ENCODE peak calls at places on chromosomes 5 and 9, in six cellular contexts. One of them, this sample, is unnamed.

GRCh38 chr5:79070002-79070567 is 518 bp downstream of the BHMT2 start:
- DNase-seq in kidney: peak; percentile 72
- DNase-seq in lower leg skin: no peak
- DNase-seq in WTC11: no peak
- DNase-seq in cardiac fibroblast: peak; percentile 33
- DNase-seq in hepatocyte: no peak
- DNase-seq in this sample: no peak

GRCh38 chr9:1071730-1072129 is 21.6 kb downstream of the DMRT2 start:
- DNase-seq in kidney: no peak
- DNase-seq in lower leg skin: no peak
- DNase-seq in WTC11: no peak
- DNase-seq in cardiac fibroblast: no peak
- DNase-seq in hepatocyte: no peak
- DNase-seq in this sample: no peak

GRCh38 chr5:99929806-99930135 is 605.4 kb upstream of the FAM174A start:
- DNase-seq in kidney: peak; percentile 36
- DNase-seq in lower leg skin: no peak
- DNase-seq in WTC11: no peak
- DNase-seq in cardiac fibroblast: no peak
- DNase-seq in hepatocyte: no peak
- DNase-seq in this sample: no peak

GRCh38 chr9:79896390-79896789 is 324.6 kb downstream of the TLE4 start:
- DNase-seq in kidney: no peak
- DNase-seq in lower leg skin: no peak
- DNase-seq in WTC11: no peak
- DNase-seq in cardiac fibroblast: no peak
- DNase-seq in hepatocyte: no peak
- DNase-seq in this sample: no peak

GRCh38 chr5:116848974-116849586 is 274.5 kb upstream of the SEMA6A start:
- DNase-seq in kidney: no peak
- DNase-seq in lower leg skin: no peak
- DNase-seq in WTC11: no peak
- DNase-seq in cardiac fibroblast: no peak
- DNase-seq in hepatocyte: peak; percentile 35
- DNase-seq in this sample: no peak

GRCh38 chr5:127290946-127291763 is 559 bp downstream of the MEGF10 start:
- DNase-seq in kidney: no peak
- DNase-seq in lower leg skin: no peak
- DNase-seq in WTC11: peak; percentile 35
- DNase-seq in cardiac fibroblast: peak; percentile 10
- DNase-seq in hepatocyte: no peak
- DNase-seq in this sample: no peak

GRCh38 chr5:179221196-179221876 is 123.9 kb downstream of the ADAMTS2 start:
- DNase-seq in kidney: peak; percentile 50
- DNase-seq in lower leg skin: no peak
- DNase-seq in WTC11: no peak
- DNase-seq in cardiac fibroblast: no peak
- DNase-seq in hepatocyte: no peak
- DNase-seq in this sample: no peak

GRCh38 chr9:89742660-89743059 is 137.8 kb downstream of the GADD45G start:
- DNase-seq in kidney: no peak
- DNase-seq in lower leg skin: no peak
- DNase-seq in WTC11: no peak
- DNase-seq in cardiac fibroblast: no peak
- DNase-seq in hepatocyte: no peak
- DNase-seq in this sample: peak; percentile 37

GRCh38 chr9:36158122-36158521 is 11.1 kb upstream of the CCIN start:
- DNase-seq in kidney: no peak
- DNase-seq in lower leg skin: no peak
- DNase-seq in WTC11: no peak
- DNase-seq in cardiac fibroblast: peak; percentile 94
- DNase-seq in hepatocyte: no peak
- DNase-seq in this sample: no peak

GRCh38 chr9:111854799-111855198 is 41.8 kb upstream of the UGCG start:
- DNase-seq in kidney: no peak
- DNase-seq in lower leg skin: no peak
- DNase-seq in WTC11: no peak
- DNase-seq in cardiac fibroblast: peak; percentile 45
- DNase-seq in hepatocyte: no peak
- DNase-seq in this sample: no peak

GRCh38 chr5:78984611-78985406 is at the start of gene ARSB:
- DNase-seq in kidney: peak; percentile 93
- DNase-seq in lower leg skin: peak; percentile 59
- DNase-seq in WTC11: peak; percentile 84
- DNase-seq in cardiac fibroblast: peak; percentile 87
- DNase-seq in hepatocyte: peak; percentile 95
- DNase-seq in this sample: peak; percentile 79

GRCh38 chr9:109681301-109681700 is 98.7 kb upstream of the PALM2AKAP2 start:
- DNase-seq in kidney: no peak
- DNase-seq in lower leg skin: no peak
- DNase-seq in WTC11: no peak
- DNase-seq in cardiac fibroblast: no peak
- DNase-seq in hepatocyte: no peak
- DNase-seq in this sample: no peak

GRCh38 chr9:76592105-76593010 is 133.4 kb downstream of the GCNT1 start:
- DNase-seq in kidney: no peak
- DNase-seq in lower leg skin: no peak
- DNase-seq in WTC11: no peak
- DNase-seq in cardiac fibroblast: peak; percentile 42
- DNase-seq in hepatocyte: no peak
- DNase-seq in this sample: no peak

GRCh38 chr5:169273451-169273850 is 27.5 kb downstream of the SLIT3 start:
- DNase-seq in kidney: no peak
- DNase-seq in lower leg skin: no peak
- DNase-seq in WTC11: no peak
- DNase-seq in cardiac fibroblast: no peak
- DNase-seq in hepatocyte: no peak
- DNase-seq in this sample: no peak

GRCh38 chr9:93297659-93298497 is 113.9 kb downstream of the WNK2 start:
- DNase-seq in kidney: peak; percentile 65
- DNase-seq in lower leg skin: no peak
- DNase-seq in WTC11: peak; percentile 50
- DNase-seq in cardiac fibroblast: no peak
- DNase-seq in hepatocyte: no peak
- DNase-seq in this sample: no peak

GRCh38 chr9:7363777-7364477 is 435.7 kb downstream of the DMAC1 start:
- DNase-seq in kidney: no peak
- DNase-seq in lower leg skin: no peak
- DNase-seq in WTC11: no peak
- DNase-seq in cardiac fibroblast: no peak
- DNase-seq in hepatocyte: peak; percentile 12
- DNase-seq in this sample: no peak

GRCh38 chr5:157976429-157976828 is 117.5 kb upstream of the CLINT1 start:
- DNase-seq in kidney: no peak
- DNase-seq in lower leg skin: no peak
- DNase-seq in WTC11: no peak
- DNase-seq in cardiac fibroblast: no peak
- DNase-seq in hepatocyte: no peak
- DNase-seq in this sample: no peak

GRCh38 chr9:69785757-69786156 is 25.9 kb upstream of the PTAR1 start:
- DNase-seq in kidney: no peak
- DNase-seq in lower leg skin: no peak
- DNase-seq in WTC11: no peak
- DNase-seq in cardiac fibroblast: peak; percentile 42
- DNase-seq in hepatocyte: peak; percentile 28
- DNase-seq in this sample: no peak

GRCh38 chr5:126519637-126520592 is 75.1 kb downstream of the ALDH7A1 start:
- DNase-seq in kidney: no peak
- DNase-seq in lower leg skin: no peak
- DNase-seq in WTC11: no peak
- DNase-seq in cardiac fibroblast: peak; percentile 63
- DNase-seq in hepatocyte: peak; percentile 18
- DNase-seq in this sample: no peak

GRCh38 chr9:34254966-34255825 is 73.9 kb downstream of the KIF24 start:
- DNase-seq in kidney: no peak
- DNase-seq in lower leg skin: no peak
- DNase-seq in WTC11: no peak
- DNase-seq in cardiac fibroblast: peak; percentile 55
- DNase-seq in hepatocyte: no peak
- DNase-seq in this sample: no peak

GRCh38 chr9:34253460-34253837 is 74.6 kb downstream of the UBAP1 start:
- DNase-seq in kidney: no peak
- DNase-seq in lower leg skin: no peak
- DNase-seq in WTC11: no peak
- DNase-seq in cardiac fibroblast: peak; percentile 82
- DNase-seq in hepatocyte: peak; percentile 24
- DNase-seq in this sample: no peak

GRCh38 chr9:34256987-34257585 is 72.0 kb downstream of the KIF24 start:
- DNase-seq in kidney: no peak
- DNase-seq in lower leg skin: peak; percentile 46
- DNase-seq in WTC11: no peak
- DNase-seq in cardiac fibroblast: no peak
- DNase-seq in hepatocyte: no peak
- DNase-seq in this sample: peak; percentile 39

GRCh38 chr9:34254141-34254913 is 74.7 kb downstream of the KIF24 start:
- DNase-seq in kidney: no peak
- DNase-seq in lower leg skin: no peak
- DNase-seq in WTC11: no peak
- DNase-seq in cardiac fibroblast: peak; percentile 67
- DNase-seq in hepatocyte: peak; percentile 37
- DNase-seq in this sample: no peak

DNA sequence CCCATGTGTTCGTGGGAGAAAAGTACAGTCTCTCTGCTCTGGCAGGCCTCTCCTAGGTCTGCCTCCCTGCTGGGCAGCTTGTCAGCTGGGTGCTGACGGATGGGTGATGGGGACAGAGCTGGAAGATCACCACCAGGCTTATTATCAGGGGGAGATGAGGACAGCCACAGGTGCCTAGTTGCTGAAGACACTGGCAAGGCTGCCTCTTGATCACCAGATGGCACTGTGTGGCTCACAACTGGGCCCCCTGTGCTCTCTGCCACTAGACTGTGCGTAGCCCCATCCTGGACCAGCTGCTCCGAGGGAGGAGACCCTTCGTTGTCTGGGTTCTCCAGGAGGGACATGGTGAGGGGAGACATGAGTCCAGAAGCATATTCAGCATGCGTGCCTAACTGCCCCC is 73.0 kb downstream of the KIF24 start:
- DNase-seq in kidney: no peak
- DNase-seq in lower leg skin: no peak
- DNase-seq in WTC11: peak; percentile 28
- DNase-seq in cardiac fibroblast: no peak
- DNase-seq in hepatocyte: no peak
- DNase-seq in this sample: peak; percentile 20
- TF ChIP-seq CTCF in kidney: peak; percentile 17
- TF ChIP-seq CTCF in lower leg skin: no peak
- TF ChIP-seq CTCF in WTC11: no peak
- TF ChIP-seq CTCF in cardiac fibroblast: no peak
- TF ChIP-seq CTCF in hepatocyte: peak; percentile 6
- TF ChIP-seq CTCF in this sample: no peak

GRCh38 chr5:141677415-141677814 is 4.6 kb downstream of the ARAP3 start:
- DNase-seq in kidney: no peak
- DNase-seq in lower leg skin: no peak
- DNase-seq in WTC11: peak; percentile 67
- DNase-seq in cardiac fibroblast: no peak
- DNase-seq in hepatocyte: no peak
- DNase-seq in this sample: peak; percentile 31
- TF ChIP-seq CTCF in kidney: no peak
- TF ChIP-seq CTCF in lower leg skin: no peak
- TF ChIP-seq CTCF in WTC11: peak; percentile 32
- TF ChIP-seq CTCF in cardiac fibroblast: peak; percentile 20
- TF ChIP-seq CTCF in hepatocyte: no peak
- TF ChIP-seq CTCF in this sample: peak; percentile 11

GRCh38 chr5:1209552-1209852 is 8.1 kb downstream of the SLC6A19 start:
- DNase-seq in kidney: no peak
- DNase-seq in lower leg skin: no peak
- DNase-seq in WTC11: no peak
- DNase-seq in cardiac fibroblast: no peak
- DNase-seq in hepatocyte: no peak
- DNase-seq in this sample: no peak

GRCh38 chr5:1208221-1208742 is 6.9 kb downstream of the SLC6A19 start:
- DNase-seq in kidney: peak; percentile 64
- DNase-seq in lower leg skin: no peak
- DNase-seq in WTC11: no peak
- DNase-seq in cardiac fibroblast: no peak
- DNase-seq in hepatocyte: no peak
- DNase-seq in this sample: no peak

GRCh38 chr5:1209896-1210776 is 8.7 kb downstream of the SLC6A19 start:
- DNase-seq in kidney: peak; percentile 63
- DNase-seq in lower leg skin: no peak
- DNase-seq in WTC11: no peak
- DNase-seq in cardiac fibroblast: no peak
- DNase-seq in hepatocyte: no peak
- DNase-seq in this sample: no peak

GRCh38 chr5:1207555-1207954 is 6.2 kb downstream of the SLC6A19 start:
- DNase-seq in kidney: no peak
- DNase-seq in lower leg skin: no peak
- DNase-seq in WTC11: no peak
- DNase-seq in cardiac fibroblast: no peak
- DNase-seq in hepatocyte: no peak
- DNase-seq in this sample: no peak

DNA sequence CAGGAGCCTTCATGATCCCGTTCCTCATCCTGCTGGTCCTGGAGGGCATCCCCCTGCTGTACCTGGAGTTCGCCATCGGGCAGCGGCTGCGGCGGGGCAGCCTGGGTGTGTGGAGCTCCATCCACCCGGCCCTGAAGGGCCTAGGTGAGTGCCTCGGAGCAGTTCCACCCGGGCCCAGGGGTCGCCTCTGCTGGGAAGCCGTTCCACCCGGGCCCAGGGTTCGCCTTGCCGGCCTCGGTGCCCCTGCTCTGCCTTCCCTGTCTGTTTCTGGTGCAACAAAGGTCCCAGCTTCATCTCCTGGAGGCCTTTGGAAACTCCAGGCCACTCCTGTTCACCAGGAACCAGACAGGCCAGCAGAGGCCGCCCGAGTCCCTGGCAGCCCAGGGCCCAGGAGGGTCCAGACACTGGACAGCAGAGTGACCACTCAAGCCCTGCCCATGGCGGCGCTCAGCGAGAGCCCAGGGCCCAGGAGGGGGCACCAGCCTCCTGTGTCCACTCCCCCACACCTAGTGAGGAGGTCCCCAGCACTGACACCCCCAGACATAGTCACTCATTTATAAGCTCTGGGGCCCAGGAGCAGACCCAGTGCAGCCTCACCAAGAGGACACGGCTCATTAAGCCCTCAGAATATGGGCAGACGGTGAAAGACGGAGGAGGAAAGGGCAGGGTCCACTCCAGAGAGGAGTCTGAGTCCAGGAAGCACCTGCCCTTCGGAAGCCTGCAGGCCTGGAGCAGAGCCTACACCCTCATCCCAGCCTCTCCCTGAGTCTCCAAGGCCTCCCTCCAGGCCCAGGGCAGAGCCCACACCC is 7.6 kb downstream of the SLC6A19 start:
- DNase-seq in kidney: peak; percentile 71
- DNase-seq in lower leg skin: no peak
- DNase-seq in WTC11: peak; percentile 18
- DNase-seq in cardiac fibroblast: peak; percentile 30
- DNase-seq in hepatocyte: peak; percentile 60
- DNase-seq in this sample: no peak
- TF ChIP-seq CTCF in kidney: peak; percentile 21
- TF ChIP-seq CTCF in lower leg skin: no peak
- TF ChIP-seq CTCF in WTC11: no peak
- TF ChIP-seq CTCF in cardiac fibroblast: peak; percentile 61
- TF ChIP-seq CTCF in hepatocyte: peak; percentile 23
- TF ChIP-seq CTCF in this sample: no peak

DNA sequence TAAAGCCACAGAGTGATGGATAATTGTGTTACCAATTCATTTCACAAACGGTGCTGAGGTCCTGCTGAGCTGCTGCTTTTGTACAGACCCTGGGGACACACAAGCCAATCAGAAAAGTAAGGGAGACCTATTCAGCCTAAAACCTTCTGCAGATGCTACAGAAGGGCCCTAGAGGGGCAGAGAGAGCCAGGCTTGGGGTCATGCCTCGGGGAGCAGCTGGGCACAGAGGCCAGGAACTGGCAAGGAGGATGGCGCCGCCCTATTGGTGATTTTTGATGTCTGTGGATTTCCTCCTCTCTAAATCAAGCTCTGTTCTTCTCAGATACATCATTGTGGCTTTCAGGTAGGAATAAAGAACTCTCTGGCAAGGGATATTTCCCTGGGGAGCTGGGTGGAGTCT is 181.9 kb downstream of the ZNF462 start:
- DNase-seq in kidney: no peak
- DNase-seq in lower leg skin: no peak
- DNase-seq in WTC11: peak; percentile 38
- DNase-seq in cardiac fibroblast: no peak
- DNase-seq in hepatocyte: no peak
- DNase-seq in this sample: peak; percentile 22
- TF ChIP-seq CTCF in kidney: no peak
- TF ChIP-seq CTCF in lower leg skin: no peak
- TF ChIP-seq CTCF in WTC11: no peak
- TF ChIP-seq CTCF in cardiac fibroblast: peak; percentile 7
- TF ChIP-seq CTCF in hepatocyte: no peak
- TF ChIP-seq CTCF in this sample: no peak